ENCODE peak calls at places on chromosome 9, in six cellular contexts. M, C, Z, Y, P and X are unnamed samples.

GRCh38 chr9:31799953-31800609 is 584.4 kb upstream of the ACO1 start:
- DNase-seq in P (no peak), Z (peak; percentile 33), C (peak; percentile 52), M (no peak), Y (peak; percentile 34), X (peak; percentile 50)

GRCh38 chr9:16530669-16531461 is 339.6 kb downstream of the BNC2 start:
- DNase-seq in C (no peak), P (no peak), Y (peak; percentile 43), Z (no peak), M (peak; percentile 61), X (no peak)

GRCh38 chr9:38127271-38127839 is 58.3 kb upstream of the SHB start:
- DNase-seq in Y (no peak), P (peak; percentile 13), Z (no peak), C (no peak), M (peak; percentile 29), X (no peak)

GRCh38 chr9:133768859-133769510 is 30.8 kb upstream of the SARDH start:
- DNase-seq in M (no peak), C (no peak), Z (no peak), P (no peak), Y (no peak), X (peak; percentile 82)

GRCh38 chr9:135624282-135624681 is 15.1 kb downstream of the GLT6D1 start:
- DNase-seq in M (no peak), C (no peak), Y (no peak), P (no peak), Z (no peak), X (no peak)

GRCh38 chr9:77977210-77977611 is 54.4 kb downstream of the GNAQ start:
- DNase-seq in P (peak; percentile 13), Y (peak; percentile 58), Z (peak; percentile 44), C (peak; percentile 30), M (peak; percentile 73), X (peak; percentile 68)

GRCh38 chr9:70069734-70070133 is 26.1 kb downstream of the MAMDC2 start:
- DNase-seq in C (no peak), Y (no peak), Z (no peak), M (no peak), P (no peak), X (no peak)

GRCh38 chr9:6351757-6352156 is 23.6 kb downstream of the TPD52L3 start:
- DNase-seq in C (no peak), P (no peak), Y (no peak), M (no peak), Z (no peak), X (peak; percentile 35)

GRCh38 chr9:131441441-131441840 is 47.6 kb downstream of the PRRC2B start:
- DNase-seq in Y (no peak), C (no peak), M (no peak), Z (no peak), P (no peak), X (no peak)

GRCh38 chr9:120544441-120544840 is 35.5 kb downstream of the CDK5RAP2 start:
- DNase-seq in M (no peak), P (no peak), Z (no peak), Y (no peak), C (no peak), X (no peak)

GRCh38 chr9:137308102-137308619 is 6.1 kb upstream of the NRARP start:
- DNase-seq in Z (no peak), M (no peak), C (no peak), P (no peak), Y (no peak), X (peak; percentile 39)

GRCh38 chr9:85425153-85425611 is 316.6 kb downstream of the AGTPBP1 start:
- DNase-seq in M (no peak), Z (peak; percentile 74), P (peak; percentile 43), C (peak; percentile 64), Y (peak; percentile 56), X (peak; percentile 92)

GRCh38 chr9:27548055-27548741 is 18.6 kb upstream of the MOB3B start:
- DNase-seq in M (peak; percentile 51), Z (no peak), P (peak; percentile 4), Y (peak; percentile 57), C (no peak), X (no peak)

GRCh38 chr9:37943329-37944265 is 39.7 kb upstream of the SLC25A51 start:
- DNase-seq in P (peak; percentile 70), M (peak; percentile 94), Z (no peak), Y (peak; percentile 88), C (no peak), X (no peak)

GRCh38 chr9:2289234-2289755 is 274.1 kb downstream of the SMARCA2 start:
- DNase-seq in M (no peak), Y (no peak), P (no peak), Z (no peak), C (no peak), X (no peak)
- H3K14ac ChIP-seq in M (no peak overlapping the region), Y (no peak overlapping the region), P (no peak overlapping the region), Z (no peak overlapping the region), C (no peak overlapping the region), X (no peak overlapping the region)

GRCh38 chr9:95317119-95317892 is at the start of gene FANCC:
- DNase-seq in Z (peak; percentile 89), P (peak; percentile 72), C (peak; percentile 95), Y (peak; percentile 95), M (peak; percentile 86), X (peak; percentile 97)
- H2BK120ac ChIP-seq in Z (peak within 1 kb of the TSS; percentile 94), P (peak within 1 kb of the TSS; percentile 83), C (peak within 1 kb of the TSS; percentile 84), Y (peak within 1 kb of the TSS; percentile 88), M (peak within 1 kb of the TSS; percentile 92), X (no peak within 1 kb of the TSS)

GRCh38 chr9:72268961-72269360 is 96.0 kb downstream of the ZFAND5 start:
- DNase-seq in M (no peak), C (no peak), Y (no peak), P (no peak), Z (no peak), X (no peak)

GRCh38 chr9:72274916-72275315 is 90.1 kb downstream of the ZFAND5 start:
- DNase-seq in Z (no peak), M (no peak), P (no peak), C (no peak), Y (no peak), X (no peak)

GRCh38 chr9:72276429-72276828 is 88.6 kb downstream of the ZFAND5 start:
- DNase-seq in M (no peak), Z (no peak), Y (no peak), C (no peak), P (no peak), X (no peak)

DNA sequence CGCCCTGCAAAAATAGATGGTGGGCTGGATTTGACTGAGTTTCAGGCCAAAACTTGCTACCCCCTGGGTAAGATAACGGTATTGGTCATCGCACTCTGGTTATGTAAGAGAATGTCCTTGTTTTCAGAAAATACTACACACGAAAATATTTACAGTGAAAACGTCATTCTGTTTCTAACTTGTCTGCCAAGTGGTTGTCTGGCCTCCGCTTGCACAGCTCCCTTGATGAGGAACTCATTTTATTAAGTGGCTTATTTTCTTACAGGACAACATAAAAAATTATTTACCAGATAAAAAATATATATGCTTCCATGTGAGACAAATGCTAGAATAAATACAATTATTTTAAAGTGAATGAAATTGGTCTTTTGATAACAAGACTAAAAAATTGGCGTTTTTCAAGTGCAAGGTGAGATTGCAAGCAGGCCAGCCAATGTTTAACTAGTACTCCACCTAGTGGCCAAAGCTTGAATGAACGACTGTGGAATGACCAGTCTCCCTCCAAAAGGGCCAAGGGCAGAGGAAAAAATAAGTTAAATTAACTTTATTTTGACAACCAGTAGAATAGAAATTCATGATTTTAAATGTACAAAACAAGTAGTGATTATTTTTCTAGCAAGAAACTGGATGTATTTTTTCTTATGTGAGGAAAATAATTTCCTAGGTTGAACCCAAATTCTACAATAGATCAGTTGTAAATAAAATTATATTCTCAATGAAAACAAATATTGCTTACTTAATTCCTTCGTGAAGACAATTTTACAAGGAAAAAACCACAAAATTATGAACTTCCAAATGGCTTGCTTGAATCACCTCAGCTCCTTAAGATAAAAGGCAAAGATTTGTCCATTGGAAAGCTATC is 93.2 kb downstream of the ZFAND5 start:
- DNase-seq in M (peak; percentile 55), P (peak; percentile 43), Y (peak; percentile 60), Z (no peak), C (peak; percentile 57), X (peak; percentile 49)
- H3K14ac ChIP-seq in M (no peak overlapping the region), P (no peak overlapping the region), Y (no peak overlapping the region), Z (no peak overlapping the region), C (no peak overlapping the region), X (no peak overlapping the region)

DNA sequence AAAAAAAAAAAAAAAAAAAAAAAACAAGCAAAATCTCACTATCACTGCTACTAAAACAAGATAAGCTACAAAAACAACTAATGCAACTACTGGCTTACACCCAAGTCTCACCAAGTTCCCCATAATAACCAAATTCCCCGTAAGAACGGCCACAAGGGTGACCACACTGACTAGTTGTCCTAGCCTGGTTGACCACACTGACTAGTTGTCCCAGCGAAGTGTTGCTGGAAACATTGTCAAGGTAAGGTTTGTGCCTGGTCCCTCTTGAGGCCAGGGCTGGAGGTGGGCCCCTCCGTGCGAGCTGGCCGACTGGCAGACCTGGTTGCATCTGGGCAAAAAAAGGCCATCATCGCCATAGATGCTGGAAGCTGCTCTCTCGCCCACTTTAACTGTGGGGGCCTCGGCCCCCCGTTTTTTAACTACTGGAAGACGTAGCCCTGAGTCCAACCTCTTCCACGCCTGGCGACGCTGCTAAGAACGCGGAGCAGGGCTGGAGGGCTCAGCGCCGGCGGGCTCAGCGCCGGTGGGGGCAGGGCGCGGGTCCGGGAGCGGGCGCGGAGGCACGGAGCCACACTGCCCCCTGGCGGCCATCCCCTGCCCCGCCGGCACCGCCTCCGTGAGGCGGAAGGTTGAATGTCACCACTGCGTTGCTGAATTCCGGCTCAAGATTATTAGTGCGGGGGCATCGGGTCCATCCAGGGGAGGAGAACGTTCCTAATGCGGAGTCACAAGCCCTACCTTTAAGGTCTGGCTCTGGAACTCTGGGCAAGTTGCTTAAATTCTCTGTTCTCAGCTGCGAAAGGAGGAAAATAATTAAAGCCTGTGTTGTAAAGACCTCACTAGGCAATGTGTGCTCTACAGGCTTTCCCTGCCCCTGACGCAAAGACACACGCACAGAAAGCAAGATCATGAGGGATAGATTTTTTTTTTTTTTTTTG is 84.0 kb downstream of the HSD17B3 start:
- DNase-seq in C (peak; percentile 81), M (peak; percentile 30), Z (no peak), P (peak; percentile 46), Y (peak; percentile 74), X (peak; percentile 83)
- H2BK120ac ChIP-seq in C (no peak overlapping the region), M (no peak overlapping the region), Z (no peak overlapping the region), P (peak overlapping the region; percentile 67), Y (peak overlapping the region; percentile 57), X (no peak overlapping the region)

DNA sequence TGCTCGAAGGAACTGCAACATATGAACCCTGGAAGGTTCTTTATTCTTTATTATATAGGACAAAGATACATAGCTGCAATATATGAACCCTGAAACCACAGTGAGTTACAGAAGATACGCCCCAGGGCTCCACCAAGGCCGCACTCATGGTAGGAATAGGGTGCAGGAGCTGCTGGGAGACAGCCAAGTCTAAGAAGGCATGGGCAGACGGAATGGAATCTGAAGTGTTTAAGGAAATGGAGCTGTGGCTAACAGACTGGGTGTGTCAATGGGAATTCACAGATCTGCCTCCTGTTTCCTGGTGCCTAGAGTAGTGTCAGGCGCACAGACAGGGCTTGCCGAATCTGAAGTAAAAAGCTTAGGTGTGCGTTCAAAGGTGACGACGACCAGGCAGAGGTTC is 286.4 kb downstream of the DENND1A start:
- DNase-seq in M (no peak), P (no peak), Y (no peak), Z (no peak), C (no peak), X (no peak)
- H3K14ac ChIP-seq in M (no peak overlapping the region), P (no peak overlapping the region), Y (no peak overlapping the region), Z (no peak overlapping the region), C (no peak overlapping the region), X (no peak overlapping the region)